ENCODE peak calls at places on chromosome 20, in four cellular contexts. N is HepG2, Q is K562, T is H1. D is an unnamed sample.
A peak's percentile ranks its signal among the peaks of the same experiment; 100 is the strongest.

GRCh38 chr20:3678198-3678597 is 3.6 kb downstream of the ADAM33 start:
- DNase-seq in N (no peak), Q (no peak), T (no peak), D (no peak)

GRCh38 chr20:34541917-34542316 is 16.6 kb upstream of the MAP1LC3A start:
- DNase-seq in N (no peak), Q (no peak), T (no peak), D (no peak)

GRCh38 chr20:10558635-10559187 is 115.1 kb downstream of the JAG1 start:
- DNase-seq in N (no peak), Q (no peak), T (no peak), D (no peak)

GRCh38 chr20:64025101-64025825 is 10.7 kb upstream of the C20orf204 start:
- DNase-seq in N (no peak), Q (no peak), T (no peak), D (no peak)

GRCh38 chr20:53926428-53927028 is 143.9 kb downstream of the BCAS1 start:
- DNase-seq in N (peak; percentile 98), Q (no peak), T (no peak), D (no peak)

GRCh38 chr20:17682889-17683198 is 802 bp upstream of the RRBP1 start:
- DNase-seq in N (no peak), Q (no peak), T (no peak), D (no peak)

GRCh38 chr20:41318271-41318649 is 729 bp upstream of the ZHX3 start:
- DNase-seq in N (peak; percentile 39), Q (no peak), T (no peak), D (no peak)

GRCh38 chr20:51860015-51860882 is 57.9 kb upstream of the SALL4 start:
- DNase-seq in N (no peak), Q (no peak), T (no peak), D (no peak)

GRCh38 chr20:62353289-62354030 is 13.7 kb downstream of the LAMA5 start:
- DNase-seq in N (peak; percentile 56), Q (no peak), T (no peak), D (no peak)

GRCh38 chr20:38726849-38727601 is 2.7 kb downstream of the SLC32A1 start:
- DNase-seq in N (peak; percentile 61), Q (peak; percentile 73), T (no peak), D (no peak)

GRCh38 chr20:63622732-63623131 is 4.2 kb downstream of the GMEB2 start:
- DNase-seq in N (no peak), Q (no peak), T (no peak), D (no peak)

GRCh38 chr20:48831702-48832422 is 4.1 kb upstream of the PREX1 start:
- DNase-seq in N (no peak), Q (peak; percentile 52), T (no peak), D (no peak)

GRCh38 chr20:1331801-1332453 is 3.0 kb upstream of the SDCBP2 start:
- DNase-seq in N (no peak), Q (no peak), T (no peak), D (no peak)

GRCh38 chr20:36540551-36541211 is 638 bp upstream of the MYL9 start:
- DNase-seq in N (no peak), Q (no peak), T (no peak), D (no peak)

GRCh38 chr20:10200329-10200728 is 18.3 kb upstream of the SNAP25 start:
- DNase-seq in N (no peak), Q (no peak), T (no peak), D (no peak)

GRCh38 chr20:39108746-39109145 is 146.6 kb downstream of the DHX35 start:
- DNase-seq in N (peak; percentile 50), Q (no peak), T (no peak), D (no peak)

GRCh38 chr20:60501048-60501447 is 542.8 kb downstream of the CDH26 start:
- DNase-seq in N (no peak), Q (no peak), T (no peak), D (no peak)

GRCh38 chr20:52105573-52106422 is 85.8 kb downstream of the ZFP64 start:
- DNase-seq in N (no peak), Q (no peak), T (peak; percentile 87), D (no peak)

GRCh38 chr20:58712116-58712822 is 19.7 kb downstream of the NPEPL1 start:
- DNase-seq in N (no peak), Q (no peak), T (no peak), D (no peak)

GRCh38 chr20:6692566-6693168 is 74.8 kb upstream of the BMP2 start:
- DNase-seq in N (no peak), Q (no peak), T (no peak), D (no peak)

GRCh38 chr20:53011640-53012039 is 39.5 kb downstream of the TSHZ2 start:
- DNase-seq in N (no peak), Q (no peak), T (no peak), D (no peak)

GRCh38 chr20:59783020-59784010 is 150.1 kb downstream of the SYCP2 start:
- DNase-seq in N (peak; percentile 55), Q (peak; percentile 70), T (peak; percentile 43), D (peak; percentile 32)

GRCh38 chr20:36349384-36350170 is 43.4 kb downstream of the DLGAP4 start:
- DNase-seq in N (no peak), Q (no peak), T (no peak), D (no peak)

GRCh38 chr20:62586799-62587198 is 55.5 kb upstream of the SLCO4A1 start:
- DNase-seq in N (no peak), Q (no peak), T (no peak), D (no peak)

GRCh38 chr20:1930165-1930564 is 35.0 kb downstream of the SIRPA start:
- DNase-seq in N (peak; percentile 61), Q (no peak), T (no peak), D (no peak)

GRCh38 chr20:45345104-45345936 is 2.9 kb downstream of the SDC4 start:
- DNase-seq in N (no peak), Q (no peak), T (no peak), D (no peak)

GRCh38 chr20:47020231-47020630 is 125.6 kb downstream of the EYA2 start:
- DNase-seq in N (no peak), Q (no peak), T (no peak), D (no peak)

GRCh38 chr20:62485062-62485700 is 9.4 kb upstream of the GATA5 start:
- DNase-seq in N (no peak), Q (peak; percentile 67), T (no peak), D (no peak)

GRCh38 chr20:50536333-50536732 is 26.1 kb downstream of the PTPN1 start:
- DNase-seq in N (no peak), Q (no peak), T (no peak), D (no peak)
- TF ChIP-seq FOSL1 in N (no peak), Q (no peak), T (no peak), D (no peak)

DNA sequence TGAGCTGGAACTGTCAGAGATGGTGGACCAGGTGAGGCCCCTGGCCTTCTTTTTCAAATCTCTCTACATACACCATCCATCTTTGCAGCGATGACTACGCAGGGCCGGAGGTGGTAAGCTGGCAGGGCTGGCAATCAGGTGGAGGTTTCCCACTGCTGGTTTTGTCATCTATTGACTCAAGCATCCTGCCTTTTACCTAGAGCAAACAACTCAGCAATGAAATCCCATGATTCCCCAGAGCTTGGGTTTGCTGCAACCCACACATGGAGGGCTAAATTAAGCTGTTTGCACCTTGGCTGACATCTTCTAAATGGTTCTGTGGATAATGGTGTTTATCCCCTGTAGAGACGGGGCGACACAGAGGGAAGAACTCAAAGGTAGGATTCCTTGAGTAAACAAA is 170.2 kb downstream of the SCP2D1 start:
- DNase-seq in N (no peak), Q (no peak), T (no peak), D (no peak)
- TF ChIP-seq FOSL1 in N (no peak), Q (no peak), T (no peak), D (no peak)

DNA sequence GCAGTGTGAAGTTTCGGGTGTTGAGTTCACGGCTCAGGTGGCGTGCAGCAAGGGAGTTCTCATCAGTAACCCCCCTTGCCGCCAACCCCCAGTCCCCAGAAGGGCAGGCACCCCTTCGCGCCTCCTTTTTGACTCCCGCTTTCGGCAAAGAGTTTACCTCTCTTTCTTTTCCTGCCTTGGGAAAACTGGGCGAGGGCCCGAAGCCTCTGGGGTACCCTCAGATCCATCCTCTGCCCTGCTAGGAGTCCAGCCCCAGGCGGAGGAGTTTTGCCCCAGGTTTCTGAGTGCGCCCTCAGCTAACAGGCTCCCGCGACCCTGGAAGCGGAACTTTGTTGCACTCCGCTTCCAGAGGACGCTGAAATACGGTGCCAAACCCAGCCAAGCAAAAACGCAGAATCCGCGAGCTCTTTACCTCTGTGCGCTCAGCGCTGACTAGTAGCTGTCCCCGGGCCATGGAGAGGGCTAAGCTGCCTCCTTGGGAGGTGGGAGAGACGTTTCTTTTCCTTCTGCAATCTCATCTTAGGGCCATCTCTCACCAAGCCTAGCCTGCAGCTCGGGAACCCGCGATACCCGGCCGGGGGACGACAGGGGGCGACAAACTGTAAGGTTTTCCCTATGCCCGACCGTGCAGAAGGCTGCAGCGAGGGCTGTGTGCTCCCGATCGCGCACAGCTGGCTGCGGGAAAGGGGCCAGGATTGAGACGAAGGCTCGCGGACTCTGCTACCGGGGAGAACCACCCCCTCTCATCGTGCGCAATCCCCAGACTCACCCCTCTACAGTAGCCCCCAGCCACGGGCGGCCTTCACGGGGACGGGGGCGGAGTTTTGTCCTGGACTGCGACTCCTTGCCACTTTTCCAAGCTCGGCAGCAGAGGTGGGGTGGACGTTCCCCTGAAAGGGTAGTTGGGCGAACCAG is 2.7 kb upstream of the PAX1 start:
- DNase-seq in N (peak; percentile 39), Q (peak; percentile 35), T (no peak), D (no peak)
- TF ChIP-seq FOSL1 in N (no peak), Q (no peak), T (no peak), D (no peak)

GRCh38 chr20:32009564-32009963 is 674 bp upstream of the CCM2L start:
- DNase-seq in N (no peak), Q (no peak), T (no peak), D (no peak)

GRCh38 chr20:32010666-32011065 is 428 bp downstream of the CCM2L start:
- DNase-seq in N (no peak), Q (no peak), T (no peak), D (no peak)

GRCh38 chr20:32010096-32010495 is at the start of gene CCM2L:
- DNase-seq in N (no peak), Q (no peak), T (no peak), D (no peak)

GRCh38 chr20:32012159-32012682 is 2.0 kb downstream of the CCM2L start:
- DNase-seq in N (no peak), Q (no peak), T (no peak), D (no peak)

DNA sequence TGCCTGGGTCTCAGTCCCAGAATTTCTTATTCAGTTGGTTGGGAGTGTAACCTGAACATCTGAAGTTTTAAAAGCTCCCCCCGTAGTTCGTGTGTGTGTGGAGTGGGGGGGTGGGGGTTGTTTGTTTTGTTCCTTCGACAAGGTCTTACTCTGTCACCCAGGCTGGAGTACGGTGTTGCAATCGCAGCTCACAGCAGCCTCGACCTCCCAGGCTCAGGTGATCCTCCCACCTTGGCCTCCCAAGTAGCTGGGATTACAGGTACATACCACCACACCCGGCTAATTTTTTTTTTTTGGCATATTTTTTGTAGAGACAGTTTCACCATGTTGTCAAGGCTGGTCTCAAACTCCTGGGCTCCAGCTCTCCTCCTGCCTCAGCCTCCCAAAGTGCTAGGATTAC is 3.1 kb downstream of the CCM2L start:
- DNase-seq in N (no peak), Q (no peak), T (no peak), D (no peak)
- TF ChIP-seq FOSL1 in N (no peak), Q (no peak), T (no peak), D (no peak)

DNA sequence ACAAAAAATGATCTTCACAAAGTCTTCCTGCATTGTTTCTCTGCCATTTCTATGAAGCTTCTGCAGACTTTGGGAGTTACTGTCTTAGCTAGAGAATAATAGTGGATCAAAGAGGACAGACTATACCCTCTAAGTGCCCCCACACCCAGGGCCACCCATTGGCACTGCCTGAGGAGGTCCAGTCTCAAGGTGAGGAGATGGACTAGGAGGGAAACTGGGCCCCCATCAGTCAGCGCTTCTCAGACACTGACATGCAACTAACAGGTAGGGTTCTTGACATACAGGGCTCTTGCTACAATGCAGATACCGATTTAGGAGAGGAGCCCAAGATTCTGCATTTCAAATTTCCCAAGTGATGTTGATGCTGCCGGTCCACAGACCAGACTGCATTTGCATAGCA is 24.3 kb downstream of the PCNA start:
- DNase-seq in N (no peak), Q (no peak), T (no peak), D (no peak)
- TF ChIP-seq FOSL1 in N (no peak), Q (no peak), T (no peak), D (no peak)